ENCODE peak calls at places on chromosome 16, in four cellular contexts. X is suprapubic skin, F is fibroblast of the aortic adventitia, B is activated B cell treated with CpG ODN at 0.5 μM for 24 hours. H is an unnamed sample.

GRCh38 chr16:57502048-57502775 is 15.9 kb upstream of the DOK4 start:
- DNase-seq in X (no peak), F (no peak), B (no peak), H (no peak)

GRCh38 chr16:47732806-47733150 is 271.6 kb downstream of the PHKB start:
- DNase-seq in X (no peak), F (peak), B (no peak), H (no peak)

GRCh38 chr16:77207029-77207428 is 7.8 kb downstream of the SYCE1L start:
- DNase-seq in X (no peak), F (no peak), B (no peak), H (no peak)

GRCh38 chr16:81694494-81695285 is 84.4 kb upstream of the PLCG2 start:
- DNase-seq in X (no peak), F (peak), B (no peak), H (no peak)

GRCh38 chr16:47787695-47788094 is 326.6 kb downstream of the PHKB start:
- DNase-seq in X (no peak), F (peak), B (no peak), H (no peak)

GRCh38 chr16:65833171-65833871 is 533.2 kb upstream of the CDH5 start:
- DNase-seq in X (no peak), F (peak), B (no peak), H (no peak)

GRCh38 chr16:88992351-88993005 is 15.5 kb upstream of the CBFA2T3 start:
- DNase-seq in X (no peak), F (no peak), B (no peak), H (no peak)

GRCh38 chr16:55668337-55669281 is 12.8 kb downstream of the SLC6A2 start:
- DNase-seq in X (peak), F (no peak), B (no peak), H (no peak)

GRCh38 chr16:83928341-83929055 is 24.5 kb upstream of the OSGIN1 start:
- DNase-seq in X (no peak), F (peak), B (no peak), H (no peak)

GRCh38 chr16:5175263-5175662 is 77.7 kb upstream of the EEF2KMT start:
- DNase-seq in X (no peak), F (no peak), B (no peak), H (no peak)

GRCh38 chr16:1175566-1176279 is 22.8 kb downstream of the CACNA1H start:
- DNase-seq in X (no peak), F (no peak), B (no peak), H (no peak)

GRCh38 chr16:1991588-1992474 is 2.1 kb downstream of the SYNGR3 start:
- DNase-seq in X (peak), F (peak), B (peak), H (peak)

GRCh38 chr16:66547101-66547989 is 2.6 kb downstream of the TK2 start:
- DNase-seq in X (no peak), F (no peak), B (no peak), H (no peak)

GRCh38 chr16:80971814-80972213 is 34.9 kb downstream of the CMC2 start:
- DNase-seq in X (no peak), F (no peak), B (no peak), H (no peak)

GRCh38 chr16:72952404-72953301 is 95.3 kb downstream of the ZFHX3 start:
- DNase-seq in X (no peak), F (peak), B (no peak), H (no peak)

GRCh38 chr16:62079236-62079635 is 43.0 kb upstream of the CDH8 start:
- DNase-seq in X (no peak), F (no peak), B (no peak), H (no peak)

GRCh38 chr16:4339909-4340308 is 11.2 kb downstream of the PAM16 start:
- DNase-seq in X (no peak), F (peak), B (no peak), H (no peak)

GRCh38 chr16:88759976-88760350 is 25.1 kb downstream of the PIEZO1 start:
- DNase-seq in X (no peak), F (no peak), B (no peak), H (no peak)

GRCh38 chr16:5019775-5020174 is 14.0 kb downstream of the NAGPA start:
- DNase-seq in X (no peak), F (no peak), B (no peak), H (no peak)

GRCh38 chr16:24971718-24972117 is 43.5 kb downstream of the ARHGAP17 start:
- DNase-seq in X (no peak), F (no peak), B (no peak), H (no peak)

GRCh38 chr16:89089142-89089541 is 4.5 kb upstream of the ACSF3 start:
- DNase-seq in X (no peak), F (no peak), B (no peak), H (no peak)

GRCh38 chr16:49281843-49282642 is 405 bp upstream of the CBLN1 start:
- DNase-seq in X (peak), F (peak), B (no peak), H (no peak)

GRCh38 chr16:69316595-69317034 is 5.5 kb downstream of the VPS4A start:
- DNase-seq in X (no peak), F (no peak), B (no peak), H (no peak)

GRCh38 chr16:90007015-90007414 is 12.2 kb downstream of the DBNDD1 start:
- DNase-seq in X (no peak), F (no peak), B (no peak), H (no peak)

GRCh38 chr16:82195917-82196494 is 26.0 kb upstream of the MPHOSPH6 start:
- DNase-seq in X (no peak), F (peak), B (no peak), H (no peak)

GRCh38 chr16:69345923-69346322 is 5.7 kb downstream of the TMED6 start:
- DNase-seq in X (no peak), F (no peak), B (no peak), H (no peak)

GRCh38 chr16:19382084-19382801 is 35.4 kb upstream of the TMC5 start:
- DNase-seq in X (no peak), F (no peak), B (no peak), H (no peak)

GRCh38 chr16:67594956-67595355 is 32.6 kb downstream of the CTCF start:
- DNase-seq in X (no peak), F (peak), B (no peak), H (no peak)

GRCh38 chr16:6957676-6958075 is 375.0 kb upstream of the RBFOX1 start:
- DNase-seq in X (no peak), F (no peak), B (no peak), H (no peak)

GRCh38 chr16:88809676-88810165 is 2.0 kb downstream of the APRT start:
- DNase-seq in X (no peak), F (no peak), B (no peak), H (no peak)

GRCh38 chr16:1552129-1552528 is 18.7 kb downstream of the TMEM204 start:
- DNase-seq in X (no peak), F (no peak), B (no peak), H (no peak)

GRCh38 chr16:15547768-15548096 is 95.2 kb downstream of the MARF1 start:
- DNase-seq in X (no peak), F (no peak), B (no peak), H (no peak)

GRCh38 chr16:4090476-4090875 is 25.8 kb downstream of the ADCY9 start:
- DNase-seq in X (peak), F (peak), B (no peak), H (no peak)

GRCh38 chr16:49496656-49497055 is 123.1 kb downstream of the C16orf78 start:
- DNase-seq in X (peak), F (no peak), B (no peak), H (no peak)

GRCh38 chr16:22348296-22348695 is 26.1 kb downstream of the CDR2 start:
- DNase-seq in X (no peak), F (no peak), B (no peak), H (no peak)

DNA sequence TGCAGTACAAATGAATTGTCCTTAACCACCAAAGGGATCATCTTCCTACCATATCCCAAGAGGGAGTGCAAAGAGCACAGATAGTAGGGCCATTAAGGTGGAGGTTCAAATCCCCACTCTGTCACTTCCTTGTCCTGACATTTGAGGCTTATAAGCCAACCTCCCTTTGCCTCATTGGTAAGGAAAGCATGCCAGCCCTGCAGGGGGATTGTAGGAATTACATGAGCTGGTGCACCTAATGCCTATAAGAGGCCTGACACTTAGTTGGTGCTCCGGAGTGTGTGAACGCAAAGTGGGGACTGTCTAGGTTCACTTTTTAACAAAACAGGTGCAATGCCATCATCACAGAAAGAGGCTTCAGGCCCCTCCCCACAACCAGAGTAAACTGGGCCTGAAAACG is 374.4 kb downstream of the SNX29 start:
- DNase-seq in X (no peak), F (no peak), B (no peak), H (no peak)
- TF ChIP-seq CTCF in X (no peak), F (no peak), B (no peak), H (no peak)

DNA sequence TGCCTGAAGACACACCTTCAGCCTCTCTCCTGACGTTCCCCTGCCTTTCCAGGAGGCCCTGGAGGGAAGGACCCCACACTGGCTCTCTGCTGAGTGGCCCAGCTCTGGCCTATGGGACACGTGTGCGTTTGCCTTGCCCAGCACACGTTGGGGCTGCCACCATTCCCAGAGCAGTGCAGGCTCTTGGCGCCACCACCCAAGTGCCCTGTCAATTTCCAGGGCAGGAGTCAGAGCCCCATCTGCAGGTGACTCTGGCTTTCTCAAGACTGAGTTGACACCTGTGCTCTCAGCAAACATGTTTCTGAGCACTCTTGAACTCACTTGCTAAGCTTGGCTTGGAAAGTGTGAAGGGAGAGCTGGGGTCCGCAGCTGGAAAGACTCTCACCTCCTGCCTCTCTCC is 4.7 kb upstream of the IRF8 start:
- DNase-seq in X (no peak), F (no peak), B (no peak), H (no peak)
- TF ChIP-seq CTCF in X (no peak), F (no peak), B (no peak), H (no peak)

GRCh38 chr16:29972992-29973383 is 680 bp upstream of the TAOK2 start:
- DNase-seq in X (no peak), F (no peak), B (no peak), H (no peak)

GRCh38 chr16:29973384-29974246 is at the start of gene TAOK2:
- DNase-seq in X (peak), F (peak), B (peak), H (peak)

GRCh38 chr16:29975811-29976511 is 2.3 kb downstream of the TAOK2 start:
- DNase-seq in X (no peak), F (peak), B (no peak), H (no peak)

GRCh38 chr16:29975134-29975538 is 1.5 kb downstream of the TAOK2 start:
- DNase-seq in X (no peak), F (no peak), B (no peak), H (no peak)

GRCh38 chr16:29974291-29975133 is 844 bp downstream of the TAOK2 start:
- DNase-seq in X (peak), F (peak), B (no peak), H (peak)
- TF ChIP-seq CTCF in X (no peak), F (no peak), B (no peak), H (no peak)

GRCh38 chr16:12059216-12059769 is 82.8 kb downstream of the SNX29 start:
- DNase-seq in X (peak), F (no peak), B (no peak), H (no peak)
- TF ChIP-seq CTCF in X (no peak), F (no peak), B (no peak), H (no peak)

DNA sequence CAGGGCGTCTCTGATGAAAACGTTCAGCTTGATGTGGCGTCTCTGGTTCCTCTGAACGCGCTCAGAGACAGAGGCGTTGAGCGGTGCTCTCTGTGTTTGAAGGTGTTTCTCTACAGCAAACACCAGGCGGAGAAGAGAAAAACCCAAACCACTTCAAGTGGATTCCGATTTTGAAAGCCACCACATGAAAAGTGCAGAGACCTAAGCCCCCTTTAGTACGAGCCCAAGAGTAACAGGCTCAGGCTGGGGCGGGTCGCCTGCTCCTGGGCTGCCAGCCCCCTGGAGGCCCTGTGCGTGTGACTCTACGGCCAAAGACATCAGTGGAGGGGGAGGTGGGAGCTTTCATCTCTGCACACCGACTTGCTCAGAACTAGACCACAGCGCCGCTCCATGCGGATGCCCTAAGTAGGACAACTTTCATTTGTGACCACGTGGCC is 328.4 kb downstream of the MAF start:
- DNase-seq in X (no peak), F (no peak), B (no peak), H (no peak)
- TF ChIP-seq CTCF in X (no peak), F (no peak), B (no peak), H (no peak)

DNA sequence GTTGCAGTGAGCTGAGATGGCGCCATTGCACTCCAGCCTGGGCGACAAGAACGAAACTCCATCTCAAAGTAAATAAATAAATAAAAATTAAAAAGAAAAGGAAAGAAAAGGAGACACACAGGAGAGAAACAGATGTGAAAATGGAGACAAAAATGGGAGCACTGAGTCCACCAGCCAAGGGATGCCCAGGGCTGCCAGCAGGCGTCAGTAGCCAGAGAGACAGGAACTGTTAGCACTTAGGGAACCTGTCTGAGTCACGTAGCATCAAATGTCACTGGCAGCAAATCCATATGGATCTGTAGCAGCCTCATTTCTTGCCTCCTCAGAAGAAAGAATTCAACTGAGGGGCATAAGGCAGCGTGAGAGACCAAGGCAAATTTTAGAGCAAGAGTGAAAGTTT is 79.7 kb downstream of the CYLD start:
- DNase-seq in X (no peak), F (no peak), B (no peak), H (no peak)
- TF ChIP-seq CTCF in X (no peak), F (no peak), B (no peak), H (no peak)

GRCh38 chr16:51813609-51814008 is 662.5 kb upstream of the SALL1 start:
- DNase-seq in X (no peak), F (no peak), B (no peak), H (no peak)
- TF ChIP-seq CTCF in X (no peak), F (peak), B (no peak), H (no peak)

DNA sequence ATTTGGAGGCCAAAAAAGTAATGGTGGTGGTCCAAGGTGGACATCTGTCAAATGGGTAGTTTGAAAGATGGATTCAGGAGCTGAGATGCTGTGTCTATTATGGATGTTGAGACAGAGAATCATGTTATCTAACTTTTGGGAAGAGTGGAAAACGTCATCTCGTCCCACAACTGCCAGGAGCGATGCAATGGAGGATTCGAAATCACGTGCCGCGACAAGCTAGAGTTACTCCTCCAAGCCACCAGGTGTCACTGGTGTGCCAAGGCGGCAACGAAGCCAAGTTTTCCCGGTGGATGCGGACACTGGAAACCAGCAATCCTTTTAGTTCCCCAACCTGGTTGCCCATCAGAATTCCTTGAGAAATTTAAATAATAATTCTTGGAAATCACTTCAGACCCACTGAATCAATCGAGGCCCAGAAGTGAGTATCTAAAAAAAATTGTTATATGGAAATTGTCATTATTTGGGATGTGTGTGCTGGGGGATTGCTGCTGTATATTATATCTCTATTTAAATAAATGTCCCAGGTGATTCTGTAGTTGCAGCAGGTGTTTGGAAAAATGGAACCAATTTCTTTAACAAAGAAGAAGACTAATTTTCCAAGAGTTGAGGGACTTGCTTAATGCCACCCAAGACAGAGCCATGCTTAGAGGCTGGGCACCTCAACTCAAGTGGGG is 206.1 kb downstream of the HAPSTR1 start:
- DNase-seq in X (no peak), F (peak), B (no peak), H (no peak)
- TF ChIP-seq CTCF in X (no peak), F (peak), B (no peak), H (peak)

GRCh38 chr16:53689636-53690035 is 14.0 kb downstream of the RPGRIP1L start:
- DNase-seq in X (no peak), F (no peak), B (no peak), H (no peak)

GRCh38 chr16:53695070-53695469 is 8.6 kb downstream of the RPGRIP1L start:
- DNase-seq in X (no peak), F (peak), B (no peak), H (no peak)

DNA sequence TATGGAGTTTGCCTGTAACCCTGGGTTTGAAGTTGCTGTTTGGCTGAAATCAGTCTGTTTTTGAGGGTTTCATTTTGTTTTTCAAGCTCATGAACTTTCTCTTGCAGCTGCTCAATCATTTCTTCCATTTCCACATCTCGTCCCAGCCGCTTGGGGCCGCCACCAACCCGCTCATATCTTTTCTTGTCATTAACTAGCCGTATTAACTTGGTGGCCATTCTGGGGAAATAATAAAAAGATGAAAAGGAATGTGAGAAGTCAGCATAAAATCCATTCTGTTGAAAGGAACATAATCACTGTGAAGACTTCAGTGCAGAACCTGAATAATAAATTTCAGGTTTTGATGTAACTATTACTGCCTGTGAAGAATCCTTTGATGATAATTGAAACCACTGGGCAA is 11.5 kb downstream of the RPGRIP1L start:
- DNase-seq in X (no peak), F (no peak), B (no peak), H (no peak)
- TF ChIP-seq CTCF in X (no peak), F (no peak), B (no peak), H (no peak)